ENCODE peak calls at places on chromosomes 2 and 18, in eight cellular contexts. F, E, H, D, C, G, V and S are unnamed samples.

GRCh38 chr2:200662727-200663126 is 76.9 kb downstream of the AOX1 start:
- DNase-seq in F (no peak), E (no peak), H (peak), D (no peak), C (peak), G (peak), V (peak), S (no peak)

GRCh38 chr2:111178730-111179405 is 58.2 kb downstream of the BCL2L11 start:
- DNase-seq in F (no peak), E (no peak), H (peak), D (peak), C (peak), G (no peak), V (no peak), S (no peak)

GRCh38 chr2:69911985-69912563 is 2.8 kb upstream of the MXD1 start:
- DNase-seq in F (no peak), E (no peak), H (peak), D (peak), C (peak), G (no peak), V (no peak), S (peak)

GRCh38 chr2:16626497-16626896 is 39.1 kb downstream of the CYRIA start:
- DNase-seq in F (no peak), E (peak), H (no peak), D (peak), C (no peak), G (no peak), V (no peak), S (no peak)

GRCh38 chr18:79552696-79553095 is 126.9 kb upstream of the CTDP1 start:
- DNase-seq in F (no peak), E (no peak), H (no peak), D (no peak), C (no peak), G (no peak), V (no peak), S (no peak)

GRCh38 chr2:139122711-139123158 is 342.5 kb upstream of the NXPH2 start:
- DNase-seq in F (no peak), E (no peak), H (peak), D (no peak), C (no peak), G (no peak), V (no peak), S (no peak)

GRCh38 chr2:226308981-226309380 is 490.6 kb downstream of the IRS1 start:
- DNase-seq in F (no peak), E (no peak), H (peak), D (peak), C (no peak), G (no peak), V (peak), S (no peak)

GRCh38 chr2:171706152-171706803 is 19.0 kb downstream of the DYNC1I2 start:
- DNase-seq in F (no peak), E (no peak), H (peak), D (peak), C (peak), G (no peak), V (no peak), S (peak)

GRCh38 chr2:96157649-96158553 is 12.7 kb upstream of the DUSP2 start:
- DNase-seq in F (peak), E (no peak), H (no peak), D (no peak), C (no peak), G (peak), V (no peak), S (no peak)